ENCODE peak calls at places on chromosomes 6 and 20, in six cellular contexts. One of them, this sample, is unnamed.
A peak's percentile ranks its signal among the peaks of the same experiment; 100 is the strongest.

GRCh38 chr6:66948106-66948505 is 1241.1 kb upstream of the EYS start:
- DNase-seq in H9: no peak
- DNase-seq in dorsolateral prefrontal cortex: no peak
- DNase-seq in psoas muscle: no peak
- DNase-seq in right atrium auricular region: no peak
- DNase-seq in neural progenitor cell: no peak
- DNase-seq in this sample: no peak

GRCh38 chr6:151380848-151381205 is 10.5 kb downstream of the ZBTB2 start:
- DNase-seq in H9: no peak
- DNase-seq in dorsolateral prefrontal cortex: no peak
- DNase-seq in psoas muscle: no peak
- DNase-seq in right atrium auricular region: no peak
- DNase-seq in neural progenitor cell: no peak
- DNase-seq in this sample: no peak

GRCh38 chr6:49541936-49542335 is 8.5 kb upstream of the C6orf141 start:
- DNase-seq in H9: no peak
- DNase-seq in dorsolateral prefrontal cortex: no peak
- DNase-seq in psoas muscle: no peak
- DNase-seq in right atrium auricular region: no peak
- DNase-seq in neural progenitor cell: no peak
- DNase-seq in this sample: no peak

GRCh38 chr6:13854716-13855250 is 40.4 kb upstream of the MCUR1 start:
- DNase-seq in H9: peak; percentile 30
- DNase-seq in dorsolateral prefrontal cortex: no peak
- DNase-seq in psoas muscle: no peak
- DNase-seq in right atrium auricular region: no peak
- DNase-seq in neural progenitor cell: no peak
- DNase-seq in this sample: no peak

GRCh38 chr6:31876357-31876756 is 2.4 kb downstream of the SLC44A4 start:
- DNase-seq in H9: no peak
- DNase-seq in dorsolateral prefrontal cortex: no peak
- DNase-seq in psoas muscle: no peak
- DNase-seq in right atrium auricular region: no peak
- DNase-seq in neural progenitor cell: no peak
- DNase-seq in this sample: no peak

GRCh38 chr6:5302995-5303622 is 41.8 kb downstream of the FARS2 start:
- DNase-seq in H9: peak; percentile 81
- DNase-seq in dorsolateral prefrontal cortex: no peak
- DNase-seq in psoas muscle: peak; percentile 61
- DNase-seq in right atrium auricular region: no peak
- DNase-seq in neural progenitor cell: peak; percentile 53
- DNase-seq in this sample: peak; percentile 37

GRCh38 chr20:48052492-48052870 is 267.2 kb upstream of the SULF2 start:
- DNase-seq in H9: no peak
- DNase-seq in dorsolateral prefrontal cortex: no peak
- DNase-seq in psoas muscle: no peak
- DNase-seq in right atrium auricular region: no peak
- DNase-seq in neural progenitor cell: no peak
- DNase-seq in this sample: no peak

GRCh38 chr20:13274311-13274965 is 53.4 kb downstream of the ISM1 start:
- DNase-seq in H9: peak; percentile 85
- DNase-seq in dorsolateral prefrontal cortex: no peak
- DNase-seq in psoas muscle: no peak
- DNase-seq in right atrium auricular region: no peak
- DNase-seq in neural progenitor cell: peak; percentile 76
- DNase-seq in this sample: no peak

GRCh38 chr6:7728855-7729590 is 3.1 kb downstream of the BMP6 start:
- DNase-seq in H9: peak; percentile 38
- DNase-seq in dorsolateral prefrontal cortex: no peak
- DNase-seq in psoas muscle: no peak
- DNase-seq in right atrium auricular region: no peak
- DNase-seq in neural progenitor cell: peak; percentile 48
- DNase-seq in this sample: no peak

GRCh38 chr6:132948889-132949288 is 134.5 kb downstream of the RPS12 start:
- DNase-seq in H9: no peak
- DNase-seq in dorsolateral prefrontal cortex: no peak
- DNase-seq in psoas muscle: no peak
- DNase-seq in right atrium auricular region: no peak
- DNase-seq in neural progenitor cell: no peak
- DNase-seq in this sample: no peak

GRCh38 chr6:150293423-150294280 is 75.2 kb upstream of the IYD start:
- DNase-seq in H9: no peak
- DNase-seq in dorsolateral prefrontal cortex: no peak
- DNase-seq in psoas muscle: no peak
- DNase-seq in right atrium auricular region: no peak
- DNase-seq in neural progenitor cell: no peak
- DNase-seq in this sample: peak; percentile 16

GRCh38 chr20:10219452-10219791 is 792 bp downstream of the SNAP25 start:
- DNase-seq in H9: peak; percentile 78
- DNase-seq in dorsolateral prefrontal cortex: peak; percentile 85
- DNase-seq in psoas muscle: peak; percentile 80
- DNase-seq in right atrium auricular region: peak; percentile 73
- DNase-seq in neural progenitor cell: peak; percentile 92
- DNase-seq in this sample: peak; percentile 81

GRCh38 chr6:53845290-53846073 is 50.7 kb downstream of the LRRC1 start:
- DNase-seq in H9: no peak
- DNase-seq in dorsolateral prefrontal cortex: no peak
- DNase-seq in psoas muscle: no peak
- DNase-seq in right atrium auricular region: no peak
- DNase-seq in neural progenitor cell: no peak
- DNase-seq in this sample: no peak

GRCh38 chr6:98525860-98526259 is 308.5 kb upstream of the POU3F2 start:
- DNase-seq in H9: peak; percentile 66
- DNase-seq in dorsolateral prefrontal cortex: no peak
- DNase-seq in psoas muscle: no peak
- DNase-seq in right atrium auricular region: no peak
- DNase-seq in neural progenitor cell: peak; percentile 83
- DNase-seq in this sample: no peak

GRCh38 chr6:99236010-99236409 is 113.5 kb downstream of the FAXC start:
- DNase-seq in H9: no peak
- DNase-seq in dorsolateral prefrontal cortex: no peak
- DNase-seq in psoas muscle: no peak
- DNase-seq in right atrium auricular region: no peak
- DNase-seq in neural progenitor cell: no peak
- DNase-seq in this sample: no peak

GRCh38 chr6:131362696-131363095 is 210.3 kb upstream of the ARG1 start:
- DNase-seq in H9: no peak
- DNase-seq in dorsolateral prefrontal cortex: no peak
- DNase-seq in psoas muscle: no peak
- DNase-seq in right atrium auricular region: no peak
- DNase-seq in neural progenitor cell: no peak
- DNase-seq in this sample: no peak

GRCh38 chr20:25865715-25866656 is 169.3 kb upstream of the ZNF337 start:
- DNase-seq in H9: peak; percentile 89
- DNase-seq in dorsolateral prefrontal cortex: peak; percentile 90
- DNase-seq in psoas muscle: peak; percentile 90
- DNase-seq in right atrium auricular region: peak; percentile 83
- DNase-seq in neural progenitor cell: peak; percentile 90
- DNase-seq in this sample: peak; percentile 82

GRCh38 chr6:26197736-26198625 is 110.8 kb downstream of the HFE start:
- DNase-seq in H9: peak; percentile 56
- DNase-seq in dorsolateral prefrontal cortex: no peak
- DNase-seq in psoas muscle: no peak
- DNase-seq in right atrium auricular region: no peak
- DNase-seq in neural progenitor cell: peak; percentile 46
- DNase-seq in this sample: peak; percentile 66

GRCh38 chr6:1853761-1854160 is 244.0 kb downstream of the FOXC1 start:
- DNase-seq in H9: no peak
- DNase-seq in dorsolateral prefrontal cortex: no peak
- DNase-seq in psoas muscle: no peak
- DNase-seq in right atrium auricular region: no peak
- DNase-seq in neural progenitor cell: no peak
- DNase-seq in this sample: no peak

GRCh38 chr6:31765910-31766794 is 3.7 kb downstream of the SAPCD1 start:
- DNase-seq in H9: peak; percentile 74
- DNase-seq in dorsolateral prefrontal cortex: no peak
- DNase-seq in psoas muscle: no peak
- DNase-seq in right atrium auricular region: no peak
- DNase-seq in neural progenitor cell: peak; percentile 35
- DNase-seq in this sample: no peak

GRCh38 chr20:31565699-31566331 is 39.3 kb upstream of the ID1 start:
- DNase-seq in H9: no peak
- DNase-seq in dorsolateral prefrontal cortex: no peak
- DNase-seq in psoas muscle: no peak
- DNase-seq in right atrium auricular region: no peak
- DNase-seq in neural progenitor cell: no peak
- DNase-seq in this sample: no peak

DNA sequence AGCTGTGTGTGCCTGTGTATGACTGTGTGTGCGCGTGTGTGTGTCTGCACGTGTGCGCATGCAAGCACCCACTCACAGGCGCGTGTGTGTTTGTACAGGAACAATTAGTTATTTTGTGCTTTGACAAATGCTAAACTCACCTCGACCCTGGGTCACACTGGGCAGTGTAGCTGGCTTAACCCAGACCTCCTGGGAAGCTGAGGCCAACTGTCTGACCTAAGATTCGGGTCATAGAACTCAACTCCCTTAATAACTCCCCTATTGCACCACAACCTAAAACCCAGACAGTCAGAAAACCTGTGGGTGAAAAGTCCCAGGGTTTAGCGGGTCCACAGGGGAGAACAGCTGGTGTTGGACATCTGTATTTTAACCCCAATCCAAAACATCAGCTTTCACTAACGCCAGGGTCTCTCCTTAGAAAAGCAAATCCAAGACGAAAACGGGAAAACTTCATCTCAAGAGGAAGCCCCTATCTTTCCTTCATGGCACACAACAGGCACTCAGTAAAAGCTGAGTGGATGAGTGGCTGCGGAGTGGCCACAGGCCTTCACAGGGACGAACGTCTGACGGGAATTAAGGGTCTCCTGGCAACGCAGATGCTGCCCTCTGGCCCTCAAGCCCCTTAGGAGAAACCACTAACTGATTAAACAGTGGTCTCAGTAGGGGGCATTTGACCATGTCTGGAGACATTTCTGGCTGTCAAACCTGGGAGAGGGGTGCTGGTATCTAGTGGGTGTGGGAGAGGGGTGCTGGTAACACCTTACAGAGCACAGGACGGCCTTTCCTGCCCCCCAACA is 4.5 kb downstream of the PMEPA1 start:
- DNase-seq in H9: no peak
- DNase-seq in dorsolateral prefrontal cortex: no peak
- DNase-seq in psoas muscle: no peak
- DNase-seq in right atrium auricular region: no peak
- DNase-seq in neural progenitor cell: peak; percentile 30
- DNase-seq in this sample: no peak
- H3K27ac ChIP-seq in H9: no peak overlapping the region
- H3K27ac ChIP-seq in dorsolateral prefrontal cortex: no peak overlapping the region
- H3K27ac ChIP-seq in psoas muscle: no peak overlapping the region
- H3K27ac ChIP-seq in right atrium auricular region: no peak overlapping the region
- H3K27ac ChIP-seq in neural progenitor cell: no peak overlapping the region
- H3K27ac ChIP-seq in this sample: no peak overlapping the region

GRCh38 chr6:108106261-108106660 is 31.7 kb upstream of the OSTM1 start:
- DNase-seq in H9: peak; percentile 77
- DNase-seq in dorsolateral prefrontal cortex: no peak
- DNase-seq in psoas muscle: no peak
- DNase-seq in right atrium auricular region: no peak
- DNase-seq in neural progenitor cell: peak; percentile 24
- DNase-seq in this sample: no peak
- H3K27ac ChIP-seq in H9: no peak overlapping the region
- H3K27ac ChIP-seq in dorsolateral prefrontal cortex: no peak overlapping the region
- H3K27ac ChIP-seq in psoas muscle: no peak overlapping the region
- H3K27ac ChIP-seq in right atrium auricular region: no peak overlapping the region
- H3K27ac ChIP-seq in neural progenitor cell: no peak overlapping the region
- H3K27ac ChIP-seq in this sample: no peak overlapping the region

DNA sequence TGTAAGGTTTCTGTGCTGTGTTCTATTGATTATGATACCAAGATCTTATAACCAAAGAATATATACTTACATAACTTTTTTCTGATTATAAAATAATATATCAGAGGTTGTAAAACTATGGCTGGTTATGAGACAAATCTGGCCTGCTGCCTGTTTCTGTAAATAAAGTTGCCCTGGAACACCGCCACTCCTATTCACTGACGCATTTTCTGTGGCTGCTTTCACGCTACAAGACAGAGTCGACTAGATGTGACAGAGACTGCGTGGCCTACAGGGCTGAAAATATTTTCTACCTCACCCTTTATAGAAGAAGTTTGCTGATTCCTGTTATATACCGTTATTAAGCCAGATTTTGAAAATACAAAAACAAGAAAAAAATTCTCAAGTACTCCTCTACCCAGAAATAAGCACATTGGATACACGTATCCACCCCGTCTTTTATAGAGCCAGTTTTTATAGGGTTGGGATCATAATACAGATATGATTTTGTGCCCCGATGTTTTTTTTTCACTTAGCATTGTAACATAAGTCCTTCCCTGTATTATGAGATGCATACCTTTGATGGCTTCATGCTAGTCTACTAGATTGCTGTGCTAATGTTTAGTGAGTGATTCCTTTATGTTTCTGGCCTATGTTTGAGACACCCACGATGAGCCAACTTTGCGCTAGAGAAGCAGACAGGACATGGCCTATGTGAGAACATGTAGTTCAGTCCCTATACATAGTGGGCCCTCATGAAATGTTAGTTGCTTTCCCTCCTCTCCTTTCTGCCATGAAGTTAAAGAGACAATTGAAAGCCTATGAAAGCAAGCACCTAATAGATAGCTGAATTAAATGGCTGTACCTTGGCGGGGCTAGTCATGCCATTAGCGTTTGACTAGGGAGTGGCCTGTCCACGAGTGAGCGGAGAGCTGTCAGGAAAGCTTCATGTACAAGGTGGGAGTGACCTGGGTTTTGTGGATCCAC is 98.1 kb upstream of the KCNK16 start:
- DNase-seq in H9: no peak
- DNase-seq in dorsolateral prefrontal cortex: no peak
- DNase-seq in psoas muscle: no peak
- DNase-seq in right atrium auricular region: no peak
- DNase-seq in neural progenitor cell: no peak
- DNase-seq in this sample: no peak
- H3K27ac ChIP-seq in H9: no peak overlapping the region
- H3K27ac ChIP-seq in dorsolateral prefrontal cortex: no peak overlapping the region
- H3K27ac ChIP-seq in psoas muscle: no peak overlapping the region
- H3K27ac ChIP-seq in right atrium auricular region: peak overlapping the region; percentile 67
- H3K27ac ChIP-seq in neural progenitor cell: no peak overlapping the region
- H3K27ac ChIP-seq in this sample: no peak overlapping the region

DNA sequence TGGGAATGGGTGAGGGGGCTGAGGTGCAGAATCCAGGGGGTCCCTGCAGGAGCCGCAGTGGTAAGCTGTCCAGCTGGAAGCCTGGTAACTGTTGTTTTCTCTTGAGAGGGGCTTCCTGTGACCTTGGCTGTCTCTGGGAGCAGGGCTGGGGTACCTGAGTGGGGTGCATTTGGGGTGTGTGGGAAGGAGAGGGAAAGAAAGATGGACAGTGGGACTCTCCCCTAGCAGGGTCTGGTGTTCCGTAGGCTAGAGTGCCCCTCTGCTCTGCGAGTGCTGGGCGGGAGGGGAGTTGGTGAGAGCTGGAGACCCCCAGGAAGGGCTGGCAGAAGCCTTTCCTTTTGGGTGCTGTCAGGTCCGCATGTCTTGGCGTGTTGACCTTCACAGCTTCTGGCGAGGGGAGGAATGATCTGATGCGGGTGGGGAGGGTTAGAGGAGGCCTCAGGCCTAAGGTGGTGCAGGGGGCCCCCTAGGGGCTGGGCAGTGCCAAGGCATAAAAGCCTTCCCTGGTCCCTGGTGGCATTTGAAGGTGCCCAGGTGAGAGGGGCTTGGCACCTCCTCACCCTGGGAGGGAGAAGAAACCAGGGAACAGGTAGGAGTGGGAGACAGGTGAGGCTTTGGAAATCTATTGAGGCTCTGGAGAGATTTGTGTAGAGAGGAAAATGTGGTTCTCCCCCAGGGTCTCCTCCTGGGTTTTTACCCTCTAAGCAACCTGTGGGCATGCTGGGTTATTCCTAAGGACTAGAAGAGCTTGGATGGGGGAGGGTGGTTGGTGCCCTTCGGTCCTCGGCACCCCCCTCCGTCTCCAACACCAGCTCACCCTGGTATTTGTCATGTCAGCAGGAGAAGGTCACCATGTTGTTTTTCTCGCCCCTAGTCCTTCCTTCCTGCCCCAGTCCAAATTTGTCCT is 3.3 kb downstream of the VEGFA start:
- DNase-seq in H9: peak; percentile 72
- DNase-seq in dorsolateral prefrontal cortex: peak; percentile 38
- DNase-seq in psoas muscle: peak; percentile 87
- DNase-seq in right atrium auricular region: no peak
- DNase-seq in neural progenitor cell: peak; percentile 54
- DNase-seq in this sample: peak; percentile 70
- H3K27ac ChIP-seq in H9: no peak overlapping the region
- H3K27ac ChIP-seq in dorsolateral prefrontal cortex: peak overlapping the region; percentile 89
- H3K27ac ChIP-seq in psoas muscle: peak overlapping the region; percentile 99
- H3K27ac ChIP-seq in right atrium auricular region: peak overlapping the region; percentile 98
- H3K27ac ChIP-seq in neural progenitor cell: no peak overlapping the region
- H3K27ac ChIP-seq in this sample: peak overlapping the region; percentile 94

This sample was measured in adrenal gland.